ENCODE peak calls at places on chromosome 15, in ten cellular contexts. One of them, this sample, is unnamed.

GRCh38 chr15:88981244-88982215 is 68.4 kb upstream of the MFGE8 start:
- DNase-seq in GM12891: no peak
- DNase-seq in breast epithelium: no peak
- DNase-seq in GM12892: no peak
- DNase-seq in stomach: no peak
- DNase-seq in transverse colon: no peak
- DNase-seq in GM23338: peak
- DNase-seq in sigmoid colon: no peak
- DNase-seq in vagina: peak
- DNase-seq in spleen: no peak
- DNase-seq in this sample: no peak

GRCh38 chr15:55247766-55248427 is 41.7 kb downstream of the RAB27A start:
- DNase-seq in GM12891: no peak
- DNase-seq in breast epithelium: no peak
- DNase-seq in GM12892: no peak
- DNase-seq in stomach: peak
- DNase-seq in transverse colon: no peak
- DNase-seq in GM23338: no peak
- DNase-seq in sigmoid colon: no peak
- DNase-seq in vagina: no peak
- DNase-seq in spleen: peak
- DNase-seq in this sample: no peak

GRCh38 chr15:100279849-100280248 is 61.9 kb downstream of the ADAMTS17 start:
- DNase-seq in GM12891: no peak
- DNase-seq in breast epithelium: no peak
- DNase-seq in GM12892: no peak
- DNase-seq in stomach: no peak
- DNase-seq in transverse colon: no peak
- DNase-seq in GM23338: no peak
- DNase-seq in sigmoid colon: no peak
- DNase-seq in vagina: no peak
- DNase-seq in spleen: no peak
- DNase-seq in this sample: no peak

GRCh38 chr15:93359037-93359779 is 270.2 kb upstream of the RGMA start:
- DNase-seq in GM12891: no peak
- DNase-seq in breast epithelium: no peak
- DNase-seq in GM12892: no peak
- DNase-seq in stomach: no peak
- DNase-seq in transverse colon: no peak
- DNase-seq in GM23338: no peak
- DNase-seq in sigmoid colon: no peak
- DNase-seq in vagina: no peak
- DNase-seq in spleen: no peak
- DNase-seq in this sample: no peak

GRCh38 chr15:75729304-75730069 is 16.8 kb upstream of the CSPG4 start:
- DNase-seq in GM12891: no peak
- DNase-seq in breast epithelium: no peak
- DNase-seq in GM12892: no peak
- DNase-seq in stomach: no peak
- DNase-seq in transverse colon: no peak
- DNase-seq in GM23338: no peak
- DNase-seq in sigmoid colon: peak
- DNase-seq in vagina: no peak
- DNase-seq in spleen: peak
- DNase-seq in this sample: no peak

GRCh38 chr15:79884204-79884596 is 12.6 kb downstream of the MTHFS start:
- DNase-seq in GM12891: no peak
- DNase-seq in breast epithelium: no peak
- DNase-seq in GM12892: no peak
- DNase-seq in stomach: no peak
- DNase-seq in transverse colon: no peak
- DNase-seq in GM23338: no peak
- DNase-seq in sigmoid colon: no peak
- DNase-seq in vagina: no peak
- DNase-seq in spleen: no peak
- DNase-seq in this sample: no peak

GRCh38 chr15:41445399-41445798 is 28.5 kb downstream of the RTF1 start:
- DNase-seq in GM12891: no peak
- DNase-seq in breast epithelium: no peak
- DNase-seq in GM12892: no peak
- DNase-seq in stomach: no peak
- DNase-seq in transverse colon: no peak
- DNase-seq in GM23338: no peak
- DNase-seq in sigmoid colon: no peak
- DNase-seq in vagina: no peak
- DNase-seq in spleen: no peak
- DNase-seq in this sample: no peak

GRCh38 chr15:38029741-38030140 is 95.3 kb downstream of the TMCO5A start:
- DNase-seq in GM12891: no peak
- DNase-seq in breast epithelium: no peak
- DNase-seq in GM12892: no peak
- DNase-seq in stomach: no peak
- DNase-seq in transverse colon: no peak
- DNase-seq in GM23338: no peak
- DNase-seq in sigmoid colon: no peak
- DNase-seq in vagina: no peak
- DNase-seq in spleen: no peak
- DNase-seq in this sample: no peak

GRCh38 chr15:66995257-66995656 is 70.1 kb upstream of the SMAD3 start:
- DNase-seq in GM12891: no peak
- DNase-seq in breast epithelium: no peak
- DNase-seq in GM12892: no peak
- DNase-seq in stomach: no peak
- DNase-seq in transverse colon: no peak
- DNase-seq in GM23338: no peak
- DNase-seq in sigmoid colon: no peak
- DNase-seq in vagina: no peak
- DNase-seq in spleen: no peak
- DNase-seq in this sample: no peak

GRCh38 chr15:29226431-29227216 is 43.0 kb downstream of the NSMCE3 start:
- DNase-seq in GM12891: no peak
- DNase-seq in breast epithelium: no peak
- DNase-seq in GM12892: no peak
- DNase-seq in stomach: no peak
- DNase-seq in transverse colon: no peak
- DNase-seq in GM23338: no peak
- DNase-seq in sigmoid colon: no peak
- DNase-seq in vagina: no peak
- DNase-seq in spleen: no peak
- DNase-seq in this sample: no peak

GRCh38 chr15:85620321-85621044 is 174.2 kb downstream of the KLHL25 start:
- DNase-seq in GM12891: no peak
- DNase-seq in breast epithelium: no peak
- DNase-seq in GM12892: no peak
- DNase-seq in stomach: no peak
- DNase-seq in transverse colon: no peak
- DNase-seq in GM23338: no peak
- DNase-seq in sigmoid colon: no peak
- DNase-seq in vagina: no peak
- DNase-seq in spleen: no peak
- DNase-seq in this sample: no peak

GRCh38 chr15:77475898-77476297 is 55.2 kb downstream of the HMG20A start:
- DNase-seq in GM12891: no peak
- DNase-seq in breast epithelium: no peak
- DNase-seq in GM12892: no peak
- DNase-seq in stomach: no peak
- DNase-seq in transverse colon: no peak
- DNase-seq in GM23338: peak
- DNase-seq in sigmoid colon: no peak
- DNase-seq in vagina: no peak
- DNase-seq in spleen: no peak
- DNase-seq in this sample: no peak

GRCh38 chr15:31435256-31435781 is 108.7 kb downstream of the KLF13 start:
- DNase-seq in GM12891: no peak
- DNase-seq in breast epithelium: no peak
- DNase-seq in GM12892: peak
- DNase-seq in stomach: peak
- DNase-seq in transverse colon: peak
- DNase-seq in GM23338: peak
- DNase-seq in sigmoid colon: peak
- DNase-seq in vagina: peak
- DNase-seq in spleen: peak
- DNase-seq in this sample: peak
- TF ChIP-seq POLR2AphosphoS5 in GM12891: peak
- TF ChIP-seq POLR2AphosphoS5 in breast epithelium: no peak
- TF ChIP-seq POLR2AphosphoS5 in GM12892: no peak
- TF ChIP-seq POLR2AphosphoS5 in stomach: peak
- TF ChIP-seq POLR2AphosphoS5 in transverse colon: peak
- TF ChIP-seq POLR2AphosphoS5 in GM23338: no peak
- TF ChIP-seq POLR2AphosphoS5 in sigmoid colon: peak
- TF ChIP-seq POLR2AphosphoS5 in vagina: peak
- TF ChIP-seq POLR2AphosphoS5 in spleen: no peak
- TF ChIP-seq POLR2AphosphoS5 in this sample: no peak

DNA sequence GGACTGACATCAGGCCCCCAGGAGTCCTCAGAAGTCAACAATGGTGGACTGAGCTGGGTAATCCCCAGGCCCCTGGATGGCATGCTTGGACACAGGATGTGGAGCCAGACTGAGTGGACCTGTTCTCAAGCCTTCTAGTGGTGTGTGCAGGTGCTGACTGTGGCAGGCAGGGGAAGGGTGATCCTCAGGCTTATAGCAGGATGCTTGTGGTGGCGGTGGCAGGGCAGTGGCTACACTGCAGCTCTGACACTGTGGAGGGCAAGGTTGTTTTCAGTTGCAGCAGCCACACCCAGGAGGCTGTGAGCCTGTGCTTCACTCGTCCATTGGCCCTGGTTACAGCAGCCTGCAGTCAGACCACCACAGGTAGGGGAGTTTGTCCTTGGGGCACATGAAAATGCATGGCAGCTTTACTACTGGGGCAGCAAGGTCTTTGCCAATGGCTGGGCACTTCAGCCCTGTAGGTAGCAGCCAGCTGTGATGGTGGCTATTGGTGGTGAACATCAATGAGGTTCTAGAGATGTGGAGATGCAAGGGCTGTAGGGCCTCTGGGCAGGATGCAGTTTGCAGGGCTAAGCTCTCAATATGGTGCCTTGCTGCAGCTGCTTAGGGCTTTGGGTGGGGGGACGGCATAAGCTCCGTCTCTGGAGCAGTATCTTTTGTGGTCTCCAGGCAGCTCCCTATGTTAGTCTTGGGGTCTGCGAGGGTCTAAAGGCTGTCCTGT is 17.5 kb upstream of the MYO5A start:
- DNase-seq in GM12891: no peak
- DNase-seq in breast epithelium: no peak
- DNase-seq in GM12892: no peak
- DNase-seq in stomach: no peak
- DNase-seq in transverse colon: no peak
- DNase-seq in GM23338: peak
- DNase-seq in sigmoid colon: no peak
- DNase-seq in vagina: no peak
- DNase-seq in spleen: peak
- DNase-seq in this sample: no peak
- TF ChIP-seq POLR2AphosphoS5 in GM12891: peak
- TF ChIP-seq POLR2AphosphoS5 in breast epithelium: no peak
- TF ChIP-seq POLR2AphosphoS5 in GM12892: peak
- TF ChIP-seq POLR2AphosphoS5 in stomach: no peak
- TF ChIP-seq POLR2AphosphoS5 in transverse colon: no peak
- TF ChIP-seq POLR2AphosphoS5 in GM23338: peak
- TF ChIP-seq POLR2AphosphoS5 in sigmoid colon: no peak
- TF ChIP-seq POLR2AphosphoS5 in vagina: no peak
- TF ChIP-seq POLR2AphosphoS5 in spleen: peak
- TF ChIP-seq POLR2AphosphoS5 in this sample: no peak

GRCh38 chr15:57647791-57648130 is 56.1 kb downstream of the MYZAP start:
- DNase-seq in GM12891: no peak
- DNase-seq in breast epithelium: no peak
- DNase-seq in GM12892: no peak
- DNase-seq in stomach: peak
- DNase-seq in transverse colon: no peak
- DNase-seq in GM23338: peak
- DNase-seq in sigmoid colon: no peak
- DNase-seq in vagina: no peak
- DNase-seq in spleen: no peak
- DNase-seq in this sample: no peak

GRCh38 chr15:57649138-57649537 is 57.4 kb upstream of the POLR2M start:
- DNase-seq in GM12891: no peak
- DNase-seq in breast epithelium: no peak
- DNase-seq in GM12892: no peak
- DNase-seq in stomach: no peak
- DNase-seq in transverse colon: no peak
- DNase-seq in GM23338: no peak
- DNase-seq in sigmoid colon: no peak
- DNase-seq in vagina: no peak
- DNase-seq in spleen: no peak
- DNase-seq in this sample: no peak

GRCh38 chr15:57651445-57651844 is 55.1 kb upstream of the POLR2M start:
- DNase-seq in GM12891: no peak
- DNase-seq in breast epithelium: no peak
- DNase-seq in GM12892: no peak
- DNase-seq in stomach: no peak
- DNase-seq in transverse colon: no peak
- DNase-seq in GM23338: no peak
- DNase-seq in sigmoid colon: no peak
- DNase-seq in vagina: no peak
- DNase-seq in spleen: no peak
- DNase-seq in this sample: no peak

GRCh38 chr15:57646057-57646456 is 54.4 kb downstream of the MYZAP start:
- DNase-seq in GM12891: no peak
- DNase-seq in breast epithelium: no peak
- DNase-seq in GM12892: no peak
- DNase-seq in stomach: no peak
- DNase-seq in transverse colon: no peak
- DNase-seq in GM23338: no peak
- DNase-seq in sigmoid colon: no peak
- DNase-seq in vagina: no peak
- DNase-seq in spleen: no peak
- DNase-seq in this sample: no peak

GRCh38 chr15:57647071-57647790 is 55.5 kb downstream of the MYZAP start:
- DNase-seq in GM12891: no peak
- DNase-seq in breast epithelium: no peak
- DNase-seq in GM12892: no peak
- DNase-seq in stomach: no peak
- DNase-seq in transverse colon: no peak
- DNase-seq in GM23338: no peak
- DNase-seq in sigmoid colon: no peak
- DNase-seq in vagina: no peak
- DNase-seq in spleen: no peak
- DNase-seq in this sample: no peak
- TF ChIP-seq POLR2AphosphoS5 in GM12891: no peak
- TF ChIP-seq POLR2AphosphoS5 in breast epithelium: no peak
- TF ChIP-seq POLR2AphosphoS5 in GM12892: no peak
- TF ChIP-seq POLR2AphosphoS5 in stomach: no peak
- TF ChIP-seq POLR2AphosphoS5 in transverse colon: no peak
- TF ChIP-seq POLR2AphosphoS5 in GM23338: no peak
- TF ChIP-seq POLR2AphosphoS5 in sigmoid colon: no peak
- TF ChIP-seq POLR2AphosphoS5 in vagina: no peak
- TF ChIP-seq POLR2AphosphoS5 in spleen: no peak
- TF ChIP-seq POLR2AphosphoS5 in this sample: no peak

GRCh38 chr15:57320543-57321220 is 55.6 kb upstream of the CGNL1 start:
- DNase-seq in GM12891: no peak
- DNase-seq in breast epithelium: no peak
- DNase-seq in GM12892: no peak
- DNase-seq in stomach: no peak
- DNase-seq in transverse colon: no peak
- DNase-seq in GM23338: no peak
- DNase-seq in sigmoid colon: no peak
- DNase-seq in vagina: no peak
- DNase-seq in spleen: peak
- DNase-seq in this sample: no peak
- TF ChIP-seq POLR2AphosphoS5 in GM12891: no peak
- TF ChIP-seq POLR2AphosphoS5 in breast epithelium: no peak
- TF ChIP-seq POLR2AphosphoS5 in GM12892: no peak
- TF ChIP-seq POLR2AphosphoS5 in stomach: no peak
- TF ChIP-seq POLR2AphosphoS5 in transverse colon: no peak
- TF ChIP-seq POLR2AphosphoS5 in GM23338: no peak
- TF ChIP-seq POLR2AphosphoS5 in sigmoid colon: no peak
- TF ChIP-seq POLR2AphosphoS5 in vagina: no peak
- TF ChIP-seq POLR2AphosphoS5 in spleen: no peak
- TF ChIP-seq POLR2AphosphoS5 in this sample: no peak

This sample was measured in suprapubic skin.